ENCODE peak calls at places on chromosomes 3 and 15, in ten cellular contexts. I, R, M, N, D, E, K, L, A and T are unnamed samples.

GRCh38 chr3:50165388-50166308 is 10.5 kb downstream of the SEMA3F start:
- DNase-seq in I (no peak), R (no peak), M (no peak), N (peak; percentile 73), D (no peak), E (no peak), K (no peak), L (no peak), A (no peak), T (no peak)

GRCh38 chr3:133709139-133709538 is 37.1 kb upstream of the TF start:
- DNase-seq in I (no peak), R (no peak), M (no peak), N (no peak), D (no peak), E (no peak), K (no peak), L (no peak), A (no peak), T (no peak)

GRCh38 chr3:31908391-31909097 is 72.5 kb downstream of the OSBPL10 start:
- DNase-seq in I (no peak), R (no peak), M (no peak), N (no peak), D (peak; percentile 9), E (no peak), K (no peak), L (no peak), A (no peak), T (no peak)

GRCh38 chr15:80870893-80871292 is 91.7 kb downstream of the CEMIP start:
- DNase-seq in I (no peak), R (no peak), M (no peak), N (no peak), D (no peak), E (no peak), K (no peak), L (no peak), A (no peak), T (no peak)

GRCh38 chr3:150135321-150135721 is 164.6 kb upstream of the PFN2 start:
- DNase-seq in I (peak; percentile 10), R (no peak), M (no peak), N (no peak), D (no peak), E (no peak), K (no peak), L (no peak), A (no peak), T (no peak)

GRCh38 chr3:166696104-166696503 is 684.0 kb downstream of the ZBBX start:
- DNase-seq in I (no peak), R (no peak), M (no peak), N (no peak), D (no peak), E (no peak), K (no peak), L (no peak), A (no peak), T (no peak)

GRCh38 chr3:163328680-163329079 is 1749.6 kb downstream of the SI start:
- DNase-seq in I (no peak), R (no peak), M (no peak), N (no peak), D (no peak), E (peak; percentile 25), K (no peak), L (no peak), A (no peak), T (no peak)

GRCh38 chr3:36714343-36714742 is 50.0 kb downstream of the DCLK3 start:
- DNase-seq in I (peak; percentile 10), R (no peak), M (no peak), N (no peak), D (no peak), E (no peak), K (no peak), L (no peak), A (no peak), T (no peak)

GRCh38 chr3:195849322-195850074 is 37.8 kb upstream of the MUC4 start:
- DNase-seq in I (peak; percentile 33), R (no peak), M (peak; percentile 66), N (no peak), D (peak; percentile 21), E (no peak), K (no peak), L (peak; percentile 94), A (peak; percentile 68), T (peak; percentile 65)

GRCh38 chr3:14472471-14473351 is 67.4 kb downstream of the GRIP2 start:
- DNase-seq in I (peak; percentile 96), R (peak; percentile 23), M (no peak), N (no peak), D (peak; percentile 20), E (no peak), K (peak; percentile 29), L (no peak), A (no peak), T (no peak)

GRCh38 chr3:58034738-58035511 is 26.7 kb downstream of the FLNB start:
- DNase-seq in I (no peak), R (no peak), M (peak; percentile 83), N (no peak), D (no peak), E (peak; percentile 53), K (peak; percentile 46), L (peak; percentile 64), A (peak; percentile 62), T (peak; percentile 69)

GRCh38 chr3:100316656-100317069 is 17.9 kb upstream of the NIT2 start:
- DNase-seq in I (peak; percentile 41), R (no peak), M (peak; percentile 41), N (no peak), D (peak; percentile 39), E (peak; percentile 36), K (peak; percentile 40), L (no peak), A (peak; percentile 56), T (peak; percentile 44)

GRCh38 chr15:64861960-64862359 is 20.2 kb downstream of the PLEKHO2 start:
- DNase-seq in I (no peak), R (no peak), M (no peak), N (no peak), D (no peak), E (no peak), K (no peak), L (no peak), A (no peak), T (no peak)
- H3K36me3 ChIP-seq in I (peaks cover 93% of the 10 kb centered on the region), R (no peaks in the 10 kb centered on the region), M (peaks cover 36% of the 10 kb centered on the region), N (no peaks in the 10 kb centered on the region), D (peaks cover 22% of the 10 kb centered on the region), E (no peaks in the 10 kb centered on the region), K (no peaks in the 10 kb centered on the region), L (peaks cover 100% of the 10 kb centered on the region), A (peaks cover 73% of the 10 kb centered on the region), T (peaks cover 70% of the 10 kb centered on the region)

DNA sequence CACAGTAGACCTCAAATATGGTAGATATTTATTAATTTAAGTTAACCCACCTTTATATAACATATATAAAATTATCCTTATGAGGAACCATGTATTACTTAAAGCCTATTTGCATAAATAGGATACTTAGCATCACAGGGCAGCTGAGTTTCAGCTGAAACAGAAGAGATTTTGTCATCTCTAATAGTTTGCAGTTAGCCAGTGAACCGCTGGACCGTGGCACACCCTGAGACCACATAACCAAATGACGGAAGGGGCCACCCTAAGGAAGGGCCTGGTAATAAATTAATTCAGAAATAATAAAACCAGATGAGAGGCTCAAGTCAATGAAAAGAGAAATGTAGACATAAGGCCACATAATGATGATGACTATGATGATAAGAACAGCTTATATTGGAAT is 107.7 kb downstream of the MYO5A start:
- DNase-seq in I (no peak), R (no peak), M (no peak), N (no peak), D (no peak), E (no peak), K (no peak), L (no peak), A (no peak), T (no peak)
- H3K4me3 ChIP-seq in I (no peak overlapping the region), R (no peak overlapping the region), M (no peak overlapping the region), N (no peak overlapping the region), D (no peak overlapping the region), E (no peak overlapping the region), K (no peak overlapping the region), L (no peak overlapping the region), A (no peak overlapping the region), T (no peak overlapping the region)

GRCh38 chr15:34241376-34242350 is 16.8 kb downstream of the EMC4 start:
- DNase-seq in I (no peak), R (peak; percentile 18), M (peak; percentile 45), N (no peak), D (peak; percentile 34), E (peak; percentile 43), K (peak; percentile 26), L (no peak), A (peak; percentile 52), T (peak; percentile 42)

GRCh38 chr15:34243226-34243625 is 18.4 kb downstream of the EMC4 start:
- DNase-seq in I (no peak), R (no peak), M (no peak), N (no peak), D (no peak), E (no peak), K (no peak), L (no peak), A (no peak), T (no peak)

GRCh38 chr15:34246276-34247010 is 21.6 kb downstream of the EMC4 start:
- DNase-seq in I (no peak), R (no peak), M (no peak), N (no peak), D (no peak), E (no peak), K (no peak), L (no peak), A (no peak), T (no peak)

GRCh38 chr15:34239151-34239761 is 14.4 kb downstream of the EMC4 start:
- DNase-seq in I (peak; percentile 77), R (no peak), M (no peak), N (no peak), D (peak; percentile 6), E (no peak), K (no peak), L (no peak), A (no peak), T (no peak)

DNA sequence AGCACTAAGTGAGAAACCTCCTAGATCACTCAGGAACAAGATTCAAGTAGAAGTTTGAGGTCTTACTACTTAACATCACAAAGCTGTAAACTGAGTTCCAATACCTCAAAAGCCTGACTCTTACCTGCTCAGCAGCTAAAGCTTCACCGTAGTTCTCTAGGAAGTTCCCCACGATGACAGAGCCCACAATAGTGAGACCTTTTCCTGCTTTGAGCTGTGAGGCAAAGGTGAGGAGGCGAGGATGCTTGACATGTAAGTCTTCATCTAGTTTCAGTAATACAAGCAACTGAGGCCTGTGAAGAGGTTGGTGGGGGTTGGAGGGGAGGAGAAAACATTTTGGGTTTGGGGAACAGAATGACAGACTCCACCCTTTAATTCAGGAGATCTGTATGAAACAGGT is 15.7 kb downstream of the EMC4 start:
- DNase-seq in I (no peak), R (no peak), M (no peak), N (no peak), D (no peak), E (no peak), K (no peak), L (no peak), A (no peak), T (no peak)
- H3K36me3 ChIP-seq in I (no peaks in the 10 kb centered on the region), R (no peaks in the 10 kb centered on the region), M (peaks cover 32% of the 10 kb centered on the region), N (no peaks in the 10 kb centered on the region), D (peaks cover 57% of the 10 kb centered on the region), E (no peaks in the 10 kb centered on the region), K (peaks cover 11% of the 10 kb centered on the region), L (peaks cover 100% of the 10 kb centered on the region), A (peaks cover 71% of the 10 kb centered on the region), T (peaks cover 59% of the 10 kb centered on the region)

DNA sequence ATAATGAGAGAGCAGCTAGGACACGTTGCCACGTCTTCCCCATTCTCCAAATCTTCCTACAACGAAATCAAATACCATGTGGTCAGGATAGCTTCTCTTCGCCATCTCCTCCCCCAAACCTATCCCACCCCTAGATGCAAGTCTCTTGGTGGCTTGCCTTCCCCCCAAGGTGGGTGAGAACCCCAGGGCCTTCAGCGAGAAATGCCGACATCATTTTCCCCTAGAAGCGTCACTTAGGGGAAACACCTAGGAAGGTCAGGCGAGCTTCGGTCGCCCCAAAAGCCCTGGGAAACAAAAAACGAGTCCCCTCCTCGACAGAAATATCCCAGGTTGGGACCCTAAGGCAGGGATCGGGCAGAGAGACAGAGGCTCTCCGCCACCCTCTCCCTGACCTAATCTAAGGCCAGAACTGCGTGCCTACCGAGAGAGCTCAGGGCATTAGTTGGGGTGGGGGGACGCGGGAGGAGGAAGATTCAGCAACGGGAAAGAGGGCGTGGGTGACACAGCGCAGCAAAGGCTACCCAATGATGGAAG is 502 bp downstream of the DPH3 start:
- DNase-seq in I (no peak), R (no peak), M (no peak), N (no peak), D (no peak), E (no peak), K (no peak), L (peak; percentile 72), A (no peak), T (no peak)
- H3K4me3 ChIP-seq in I (peak overlapping the region; percentile 66), R (peak overlapping the region; percentile 76), M (peak overlapping the region; percentile 88), N (peak overlapping the region; percentile 92), D (peak overlapping the region; percentile 97), E (peak overlapping the region; percentile 75), K (peak overlapping the region; percentile 85), L (peak overlapping the region; percentile 96), A (peak overlapping the region; percentile 85), T (peak overlapping the region; percentile 98)